ENCODE peak calls at places on chromosomes 11 and 22, in six cellular contexts. K is astrocyte of the cerebellum; L is HEK293T; E is stimulated activated CD4-positive, alpha-beta T cell treated with anti-CD3 and anti-CD28 coated beads, Interleukin-12 subunit alpha, Interleukin-12 subunit beta, amount 100 ng/mL, for 48 hours; Q is fibroblast of lung; A is endothelial cell. X is an unnamed sample.

GRCh38 chr22:20656902-20657836 is 116.7 kb upstream of the SERPIND1 start:
- DNase-seq in K (no peak), L (no peak), E (no peak), Q (no peak), A (no peak), X (peak)

GRCh38 chr11:123187670-123188507 is 7.2 kb downstream of the CLMP start:
- DNase-seq in K (no peak), L (no peak), E (no peak), Q (no peak), A (no peak), X (no peak)

GRCh38 chr11:13101836-13102574 is 92.9 kb downstream of the RASSF10 start:
- DNase-seq in K (no peak), L (no peak), E (no peak), Q (no peak), A (no peak), X (no peak)

GRCh38 chr11:70495351-70496310 is 97.3 kb downstream of the CTTN start:
- DNase-seq in K (no peak), L (no peak), E (no peak), Q (no peak), A (no peak), X (no peak)

GRCh38 chr11:105538531-105538930 is 71.3 kb upstream of the GRIA4 start:
- DNase-seq in K (no peak), L (no peak), E (no peak), Q (peak), A (no peak), X (no peak)

GRCh38 chr11:94857337-94857736 is 89.2 kb downstream of the AMOTL1 start:
- DNase-seq in K (no peak), L (no peak), E (no peak), Q (no peak), A (no peak), X (no peak)

GRCh38 chr11:63680842-63681207 is 475 bp upstream of the RTN3 start:
- DNase-seq in K (no peak), L (no peak), E (no peak), Q (no peak), A (no peak), X (no peak)

GRCh38 chr22:49915610-49916009 is 2.6 kb downstream of the ALG12 start:
- DNase-seq in K (no peak), L (no peak), E (no peak), Q (no peak), A (no peak), X (no peak)

GRCh38 chr11:105612766-105613165 is 2.9 kb downstream of the GRIA4 start:
- DNase-seq in K (no peak), L (no peak), E (no peak), Q (no peak), A (no peak), X (no peak)

GRCh38 chr11:72245232-72245816 is 1.3 kb upstream of the PHOX2A start:
- DNase-seq in K (no peak), L (no peak), E (no peak), Q (no peak), A (no peak), X (peak)

GRCh38 chr22:39703890-39704658 is 133.5 kb downstream of the CACNA1I start:
- DNase-seq in K (no peak), L (no peak), E (no peak), Q (peak), A (no peak), X (no peak)

GRCh38 chr11:69834251-69834650 is 15.0 kb upstream of the FGF3 start:
- DNase-seq in K (no peak), L (no peak), E (no peak), Q (no peak), A (no peak), X (no peak)

GRCh38 chr11:63573881-63574855 is 11.0 kb upstream of the PLAAT2 start:
- DNase-seq in K (peak), L (no peak), E (no peak), Q (peak), A (no peak), X (peak)

GRCh38 chr22:41908409-41909289 is 6.2 kb downstream of the SHISA8 start:
- DNase-seq in K (no peak), L (no peak), E (no peak), Q (no peak), A (peak), X (peak)

GRCh38 chr11:88886796-88887195 is 179.0 kb downstream of the GRM5 start:
- DNase-seq in K (no peak), L (peak), E (no peak), Q (peak), A (peak), X (peak)

GRCh38 chr11:124123587-124123986 is 8.3 kb downstream of the VWA5A start:
- DNase-seq in K (no peak), L (no peak), E (no peak), Q (no peak), A (no peak), X (peak)

GRCh38 chr11:122268601-122269130 is 152.7 kb upstream of the BLID start:
- DNase-seq in K (no peak), L (no peak), E (no peak), Q (no peak), A (no peak), X (no peak)

GRCh38 chr22:35783943-35784614 is 66.4 kb downstream of the APOL5 start:
- DNase-seq in K (no peak), L (no peak), E (no peak), Q (no peak), A (no peak), X (no peak)

GRCh38 chr11:134532921-134533421 is 120.9 kb upstream of the B3GAT1 start:
- DNase-seq in K (no peak), L (no peak), E (no peak), Q (no peak), A (no peak), X (peak)

GRCh38 chr22:44828193-44828592 is 75.8 kb downstream of the ARHGAP8 start:
- DNase-seq in K (no peak), L (peak), E (peak), Q (no peak), A (peak), X (peak)

GRCh38 chr22:23878219-23878618 is 16.0 kb upstream of the MIF start:
- DNase-seq in K (no peak), L (no peak), E (no peak), Q (no peak), A (no peak), X (no peak)

GRCh38 chr22:40156001-40156516 is 21.7 kb upstream of the TNRC6B start:
- DNase-seq in K (no peak), L (peak), E (no peak), Q (peak), A (no peak), X (peak)